ENCODE peak calls at places on chromosomes 13 and 19, in seven cellular contexts. Z is amygdala; A is stimulated activated CD4-positive, alpha-beta T cell treated with anti-CD3 and anti-CD28 coated beads, Interleukin-15, amount 100 ng/mL, for 1 hour; H is iPS-NIHi11; B is sigmoid colon; M is T-helper 1 cell; S is cardiac fibroblast. X is an unnamed sample.

GRCh38 chr13:73870970-73871935 is 263.0 kb downstream of the KLF12 start:
- DNase-seq in A (no peak), M (no peak), B (no peak), Z (no peak), H (peak), S (peak), X (peak)

GRCh38 chr19:15195381-15195964 is 5.3 kb downstream of the NOTCH3 start:
- DNase-seq in M (no peak), H (peak), S (peak), A (no peak), B (no peak), Z (no peak), X (peak)

GRCh38 chr19:40642062-40642706 is 41.0 kb downstream of the LTBP4 start:
- DNase-seq in H (no peak), M (no peak), B (no peak), A (no peak), Z (no peak), S (no peak), X (no peak)

GRCh38 chr13:110607675-110608224 is 7.6 kb upstream of the NAXD start:
- DNase-seq in A (no peak), H (no peak), Z (no peak), S (no peak), B (no peak), M (no peak), X (no peak)

GRCh38 chr13:83780201-83780600 is 102.1 kb downstream of the SLITRK1 start:
- DNase-seq in S (peak), H (peak), Z (no peak), A (no peak), M (no peak), B (no peak), X (peak)

GRCh38 chr13:25916119-25916518 is 135.7 kb downstream of the SHISA2 start:
- DNase-seq in M (no peak), A (no peak), H (no peak), S (no peak), B (no peak), Z (no peak), X (no peak)

GRCh38 chr19:15584541-15585115 is 30.4 kb upstream of the CYP4F8 start:
- DNase-seq in B (peak), Z (peak), H (peak), M (peak), S (peak), A (peak), X (peak)

GRCh38 chr19:2478756-2479555 is 3.0 kb downstream of the GADD45B start:
- DNase-seq in B (peak), A (peak), S (peak), H (peak), Z (peak), M (peak), X (peak)

GRCh38 chr13:99119686-99120085 is 81.0 kb upstream of the UBAC2 start:
- DNase-seq in B (no peak), M (no peak), Z (no peak), H (no peak), S (no peak), A (peak), X (no peak)

GRCh38 chr13:87089391-87089790 is 581.8 kb upstream of the SLITRK5 start:
- DNase-seq in H (no peak), M (no peak), A (no peak), B (no peak), S (peak), Z (no peak), X (no peak)

X was measured in HFFc6.